ENCODE peak calls at places on chromosomes 11 and 22, in eight cellular contexts. B is HCT116, Z is MM.1S, L is GM23248, N is GM23338, A is neural progenitor cell, O is PC-3, J is hepatocyte. X is an unnamed sample.

GRCh38 chr11:66281776-66282467 is 3.9 kb downstream of the CNIH2 start:
- DNase-seq in B (no peak), A (no peak), J (no peak), Z (no peak), O (no peak), L (no peak), N (no peak), X (no peak)

GRCh38 chr22:24169439-24170058 is 11.7 kb upstream of the SUSD2 start:
- DNase-seq in Z (no peak), B (no peak), L (no peak), A (no peak), O (no peak), J (no peak), N (no peak), X (no peak)

GRCh38 chr22:40665312-40665711 is 14.0 kb upstream of the MCHR1 start:
- DNase-seq in L (peak; percentile 86), Z (no peak), O (no peak), B (no peak), A (no peak), N (no peak), J (no peak), X (no peak)

GRCh38 chr22:40855960-40856512 is 403 bp downstream of the ST13 start:
- DNase-seq in N (peak; percentile 67), A (peak; percentile 79), O (no peak), J (peak; percentile 39), L (peak; percentile 69), B (no peak), Z (peak; percentile 28), X (peak; percentile 46)

GRCh38 chr22:44037519-44038370 is 13.6 kb downstream of the PARVB start:
- DNase-seq in J (peak; percentile 58), A (no peak), Z (no peak), O (peak; percentile 90), B (peak; percentile 69), L (peak; percentile 98), N (no peak), X (no peak)

GRCh38 chr11:122180435-122180834 is 64.4 kb upstream of the BLID start:
- DNase-seq in L (peak; percentile 98), B (peak; percentile 92), N (no peak), A (no peak), O (peak; percentile 99), Z (no peak), J (peak; percentile 18), X (no peak)

GRCh38 chr11:2194877-2195755 is 23.5 kb upstream of the TH start:
- DNase-seq in N (peak; percentile 76), Z (peak; percentile 27), L (peak; percentile 62), O (peak; percentile 60), A (peak; percentile 81), B (no peak), J (peak; percentile 65), X (peak; percentile 86)

GRCh38 chr22:38267086-38267485 is 5.7 kb downstream of the TMEM184B start:
- DNase-seq in N (no peak), L (peak; percentile 73), O (no peak), B (no peak), J (no peak), A (no peak), Z (no peak), X (no peak)

GRCh38 chr11:110173775-110174644 is 80.8 kb downstream of the ZC3H12C start:
- DNase-seq in J (peak; percentile 84), B (peak; percentile 54), O (peak; percentile 37), A (peak; percentile 85), N (peak; percentile 92), Z (no peak), L (peak; percentile 70), X (peak; percentile 32)

GRCh38 chr11:127805771-127806170 is 781.6 kb downstream of the ETS1 start:
- DNase-seq in N (no peak), J (no peak), L (no peak), O (no peak), A (no peak), B (no peak), Z (no peak), X (no peak)

GRCh38 chr11:62399868-62400245 is 19.0 kb upstream of the SCGB1A1 start:
- DNase-seq in N (no peak), B (no peak), J (peak; percentile 67), L (no peak), O (no peak), A (no peak), Z (no peak), X (no peak)

GRCh38 chr22:46443850-46444389 is 93.5 kb downstream of the CELSR1 start:
- DNase-seq in L (no peak), B (no peak), J (no peak), A (peak; percentile 60), Z (no peak), N (peak; percentile 33), O (no peak), X (no peak)

GRCh38 chr11:67583319-67584204 is at the start of gene GSTP1:
- DNase-seq in L (peak; percentile 96), J (peak; percentile 98), A (peak; percentile 96), N (peak; percentile 90), O (peak; percentile 83), Z (peak; percentile 91), B (peak; percentile 61), X (peak; percentile 95)

GRCh38 chr11:46346886-46347636 is at the start of gene DGKZ:
- DNase-seq in Z (peak; percentile 90), B (peak; percentile 35), O (peak; percentile 87), A (peak; percentile 95), L (peak; percentile 88), N (peak; percentile 80), J (peak; percentile 95), X (peak; percentile 100)

GRCh38 chr11:129785383-129786111 is 30.1 kb upstream of the TMEM45B start:
- DNase-seq in A (no peak), B (no peak), N (peak; percentile 39), L (peak; percentile 34), O (peak; percentile 86), J (no peak), Z (no peak), X (peak; percentile 11)

GRCh38 chr11:80841716-80842115 is 1400.9 kb upstream of the TENM4 start:
- DNase-seq in A (no peak), N (no peak), B (no peak), L (peak; percentile 18), J (no peak), O (peak; percentile 7), Z (no peak), X (no peak)

GRCh38 chr22:30637701-30638114 is 2.1 kb downstream of the SLC35E4 start:
- DNase-seq in O (no peak), B (no peak), J (no peak), Z (no peak), L (peak; percentile 18), A (no peak), N (no peak), X (peak; percentile 51)

GRCh38 chr22:30643055-30643875 is 7.7 kb downstream of the SLC35E4 start:
- DNase-seq in N (no peak), B (no peak), J (no peak), L (no peak), A (no peak), O (no peak), Z (no peak), X (no peak)

GRCh38 chr22:30640839-30641430 is 5.4 kb downstream of the SLC35E4 start:
- DNase-seq in J (no peak), Z (no peak), L (no peak), A (no peak), O (no peak), B (no peak), N (no peak), X (no peak)

GRCh38 chr22:30636226-30637077 is 871 bp downstream of the SLC35E4 start:
- DNase-seq in L (peak; percentile 54), O (peak; percentile 6), B (no peak), A (peak; percentile 14), N (peak; percentile 47), Z (no peak), J (no peak), X (peak; percentile 60)

DNA sequence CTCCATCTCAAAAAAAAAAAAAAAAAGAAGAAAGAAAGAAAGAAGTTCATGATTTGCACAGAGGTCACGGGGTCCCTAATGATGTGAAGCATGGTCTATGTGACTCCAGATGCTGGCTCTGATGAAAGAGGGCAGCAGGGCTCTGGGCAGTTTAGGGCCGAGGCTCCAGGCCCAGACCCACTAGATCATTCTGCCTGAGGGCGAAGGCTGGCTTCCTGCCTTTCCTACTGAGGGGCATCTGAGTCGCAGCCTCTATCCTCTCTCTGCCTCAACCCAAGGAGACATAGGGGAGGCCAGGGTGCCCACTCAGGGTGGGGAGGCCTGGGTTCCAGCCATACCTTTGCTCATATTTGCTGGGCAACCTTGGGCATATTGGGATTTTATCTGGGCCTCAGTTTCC is 4.8 kb downstream of the SLC35E4 start:
- DNase-seq in L (no peak), N (no peak), Z (no peak), O (no peak), A (no peak), J (no peak), B (no peak), X (no peak)
- TF ChIP-seq EZH2phosphoT487 in L (no peak), N (no peak), Z (no peak), O (no peak), A (no peak), J (no peak), B (no peak), X (no peak)

DNA sequence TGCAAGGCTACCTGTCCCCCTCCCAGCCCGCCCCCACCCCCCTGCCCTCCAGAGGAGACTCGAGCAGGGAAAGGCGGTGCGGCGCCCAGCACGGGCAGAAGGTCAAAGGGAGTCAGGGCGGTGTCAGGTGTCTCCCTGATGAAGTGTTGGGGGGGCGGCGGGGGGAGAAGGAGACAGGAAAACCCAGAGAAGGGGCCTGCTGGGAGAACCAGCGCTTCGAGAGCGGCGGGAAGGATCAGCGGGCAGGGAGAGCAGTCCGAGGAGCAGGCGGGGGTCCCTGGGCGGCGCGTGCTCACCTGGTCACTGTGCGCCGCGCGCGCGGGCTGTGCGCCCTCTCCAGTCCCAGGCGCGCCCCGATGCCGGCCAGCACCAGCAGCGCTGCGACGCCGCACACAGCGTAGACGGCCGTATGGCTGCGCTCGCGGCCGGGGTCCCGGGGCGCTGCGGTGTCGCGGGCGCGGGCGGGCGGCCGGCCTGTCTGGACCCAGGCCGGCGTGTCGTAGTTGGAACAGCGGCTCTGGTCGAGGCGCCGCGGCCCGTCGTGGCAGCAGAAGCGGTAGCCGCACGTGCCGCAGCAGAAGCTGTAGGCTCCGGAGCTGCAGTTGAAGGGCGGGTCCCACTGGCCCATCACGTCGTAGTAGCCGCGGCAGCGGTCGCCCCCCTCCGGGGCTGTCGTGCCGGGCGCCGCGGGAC is 886 bp downstream of the SHISA8 start:
- DNase-seq in L (peak; percentile 18), A (peak; percentile 74), Z (no peak), J (no peak), N (peak; percentile 84), B (no peak), O (no peak), X (no peak)
- H3K27me3 ChIP-seq in L (peaks cover 57% of the 10 kb centered on the region), A (peaks cover 100% of the 10 kb centered on the region), Z (peaks cover 56% of the 10 kb centered on the region), J (peaks cover 85% of the 10 kb centered on the region), N (peaks cover 100% of the 10 kb centered on the region), B (no peaks in the 10 kb centered on the region), O (peaks cover 6% of the 10 kb centered on the region), X (peaks cover 26% of the 10 kb centered on the region)

GRCh38 chr22:20237480-20238440 is 30.4 kb downstream of the RTN4R start:
- DNase-seq in B (no peak), L (no peak), N (no peak), J (no peak), Z (no peak), O (no peak), A (no peak), X (no peak)
- TF ChIP-seq EZH2phosphoT487 in B (no peak), L (no peak), N (no peak), J (no peak), Z (no peak), O (no peak), A (no peak), X (no peak)

DNA sequence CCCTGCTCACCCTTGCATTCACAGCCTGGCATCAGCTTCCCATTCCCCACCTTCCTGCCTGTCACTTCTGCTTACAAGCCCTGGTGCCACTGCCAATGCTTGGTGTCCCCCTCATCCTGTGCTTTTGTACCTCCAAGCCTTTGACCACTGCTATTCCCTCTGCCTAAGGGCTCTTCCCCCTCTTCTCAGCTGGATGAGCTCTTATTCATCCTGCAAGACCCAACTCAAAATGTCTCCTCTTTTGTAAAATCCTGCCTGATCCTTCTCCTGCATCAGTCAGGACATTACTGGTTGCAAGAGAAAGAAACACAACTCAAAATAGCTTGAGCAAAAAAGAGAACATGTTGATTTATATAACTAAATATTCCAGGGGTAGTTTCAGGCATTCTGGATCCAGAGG is 66.9 kb upstream of the TCF20 start:
- DNase-seq in Z (no peak), J (no peak), O (no peak), B (no peak), N (no peak), L (no peak), A (no peak), X (no peak)
- H3K27me3 ChIP-seq in Z (peaks cover 73% of the 10 kb centered on the region), J (no peaks in the 10 kb centered on the region), O (no peaks in the 10 kb centered on the region), B (no peaks in the 10 kb centered on the region), N (peaks cover 6% of the 10 kb centered on the region), L (no peaks in the 10 kb centered on the region), A (no peaks in the 10 kb centered on the region), X (no peaks in the 10 kb centered on the region)

X was measured in SK-N-SH.